ENCODE peak calls at places on chromosomes 13 and 19, in five cellular contexts. B, G, W, S and N are unnamed samples.
A peak's percentile ranks its signal among the peaks of the same experiment; 100 is the strongest.

GRCh38 chr13:25249001-25249543 is 38.2 kb downstream of the MTMR6 start:
- DNase-seq in B (no peak), G (no peak), W (no peak), S (no peak), N (no peak)

GRCh38 chr19:46460981-46461380 is 10.4 kb downstream of the PNMA8A start:
- DNase-seq in B (peak; percentile 9), G (no peak), W (no peak), S (no peak), N (no peak)

GRCh38 chr19:20278342-20278741 is 111.3 kb downstream of the ZNF486 start:
- DNase-seq in B (no peak), G (no peak), W (peak; percentile 2), S (no peak), N (peak; percentile 33)

GRCh38 chr13:65592757-65593156 is 1637.4 kb downstream of the PCDH9 start:
- DNase-seq in B (no peak), G (no peak), W (no peak), S (no peak), N (no peak)

GRCh38 chr19:48295458-48295857 is 25.6 kb downstream of the ZNF114 start:
- DNase-seq in B (no peak), G (no peak), W (no peak), S (no peak), N (no peak)

GRCh38 chr13:41026806-41027205 is 7.7 kb upstream of the ELF1 start:
- DNase-seq in B (no peak), G (no peak), W (no peak), S (no peak), N (no peak)

GRCh38 chr19:13841339-13842293 is 35.3 kb upstream of the NANOS3 start:
- DNase-seq in B (peak; percentile 86), G (no peak), W (no peak), S (no peak), N (no peak)

GRCh38 chr13:109336730-109337129 is 449.7 kb downstream of the IRS2 start:
- DNase-seq in B (no peak), G (no peak), W (no peak), S (no peak), N (no peak)

GRCh38 chr13:110554946-110555345 is 6.6 kb downstream of the RAB20 start:
- DNase-seq in B (no peak), G (no peak), W (no peak), S (no peak), N (no peak)

GRCh38 chr13:76600086-76600485 is 286.1 kb downstream of the KCTD12 start:
- DNase-seq in B (no peak), G (no peak), W (no peak), S (no peak), N (no peak)

GRCh38 chr13:31824705-31825512 is 85.6 kb downstream of the RXFP2 start:
- DNase-seq in B (no peak), G (no peak), W (no peak), S (no peak), N (peak; percentile 26)

GRCh38 chr19:51002101-51002532 is 713 bp upstream of the KLK8 start:
- DNase-seq in B (no peak), G (no peak), W (no peak), S (no peak), N (no peak)

GRCh38 chr13:105196052-105196451 is 1339.4 kb downstream of the EFNB2 start:
- DNase-seq in B (no peak), G (no peak), W (no peak), S (no peak), N (no peak)

GRCh38 chr19:50460161-50460765 is 16.0 kb upstream of the EMC10 start:
- DNase-seq in B (no peak), G (no peak), W (no peak), S (no peak), N (no peak)

GRCh38 chr19:50981587-50982146 is 2.0 kb downstream of the KLK7 start:
- DNase-seq in B (no peak), G (no peak), W (no peak), S (no peak), N (no peak)

GRCh38 chr19:7888145-7888825 is at the start of gene LRRC8E:
- DNase-seq in B (no peak), G (no peak), W (peak; percentile 46), S (peak; percentile 62), N (peak; percentile 67)

GRCh38 chr13:96782186-96782585 is 212.1 kb downstream of the OXGR1 start:
- DNase-seq in B (no peak), G (no peak), W (no peak), S (no peak), N (no peak)

GRCh38 chr13:111943229-111943795 is 123.6 kb upstream of the SOX1 start:
- DNase-seq in B (no peak), G (no peak), W (no peak), S (no peak), N (no peak)

GRCh38 chr13:99650410-99650809 is 149.1 kb downstream of the TM9SF2 start:
- DNase-seq in B (no peak), G (no peak), W (no peak), S (no peak), N (no peak)

GRCh38 chr19:2542341-2543069 is 66.6 kb downstream of the GADD45B start:
- DNase-seq in B (no peak), G (no peak), W (no peak), S (no peak), N (no peak)

GRCh38 chr13:112014857-112015256 is 52.1 kb upstream of the SOX1 start:
- DNase-seq in B (no peak), G (no peak), W (no peak), S (no peak), N (no peak)

GRCh38 chr19:53511933-53512374 is 26.0 kb upstream of the ZNF331 start:
- DNase-seq in B (peak; percentile 69), G (peak; percentile 16), W (peak; percentile 57), S (peak; percentile 48), N (peak; percentile 74)

GRCh38 chr13:75480691-75481175 is 1.2 kb downstream of the TBC1D4 start:
- DNase-seq in B (peak; percentile 68), G (no peak), W (peak; percentile 39), S (peak; percentile 29), N (peak; percentile 54)

GRCh38 chr19:11535792-11536595 is 2.7 kb upstream of the CNN1 start:
- DNase-seq in B (peak; percentile 95), G (peak; percentile 60), W (peak; percentile 92), S (peak; percentile 93), N (peak; percentile 98)

GRCh38 chr13:37429976-37430375 is 168.6 kb downstream of the POSTN start:
- DNase-seq in B (no peak), G (no peak), W (no peak), S (no peak), N (no peak)

GRCh38 chr13:33610471-33611015 is 207.4 kb upstream of the RFC3 start:
- DNase-seq in B (peak; percentile 75), G (peak; percentile 16), W (peak; percentile 20), S (peak; percentile 42), N (no peak)

GRCh38 chr19:58033741-58034475 is at the start of gene ZSCAN1:
- DNase-seq in B (peak; percentile 75), G (peak; percentile 32), W (peak; percentile 73), S (peak; percentile 8), N (peak; percentile 99)

GRCh38 chr13:44899967-44900366 is 89.3 kb downstream of the NUFIP1 start:
- DNase-seq in B (no peak), G (no peak), W (no peak), S (no peak), N (no peak)

GRCh38 chr13:66405908-66406802 is 824.0 kb downstream of the PCDH9 start:
- DNase-seq in B (no peak), G (no peak), W (no peak), S (no peak), N (no peak)